ENCODE peak calls at places on chromosome 17, in nine cellular contexts. L is body of pancreas, N is prostate gland, J is GM23248, Q is HCT116, H is Peyer's patch, G is ovary, X is tibial artery, F is mammary epithelial cell. P is an unnamed sample. For H3K36me3, the result is how much of the 10 kb centered on the place peaks cover.

GRCh38 chr17:38575781-38576180 is 30.0 kb downstream of the SRCIN1 start:
- DNase-seq in L (no peak), N (no peak), J (peak), Q (no peak), H (no peak), G (no peak), X (no peak), F (peak), P (no peak)

GRCh38 chr17:1720856-1721386 is 3.6 kb upstream of the WDR81 start:
- DNase-seq in L (peak), N (peak), J (peak), Q (peak), H (peak), G (peak), X (peak), F (peak), P (no peak)

GRCh38 chr17:57976594-57976993 is 11.5 kb downstream of the VEZF1 start:
- DNase-seq in L (no peak), N (no peak), J (no peak), Q (no peak), H (no peak), G (no peak), X (no peak), F (no peak), P (no peak)

GRCh38 chr17:35073183-35073790 is 9.8 kb upstream of the RFFL start:
- DNase-seq in L (no peak), N (no peak), J (no peak), Q (no peak), H (no peak), G (no peak), X (no peak), F (peak), P (no peak)

GRCh38 chr17:3558603-3559269 is 1.1 kb upstream of the TRPV3 start:
- DNase-seq in L (peak), N (no peak), J (peak), Q (no peak), H (peak), G (no peak), X (no peak), F (peak), P (no peak)

GRCh38 chr17:27990100-27990499 is 52.4 kb upstream of the NLK start:
- DNase-seq in L (no peak), N (no peak), J (no peak), Q (no peak), H (no peak), G (no peak), X (no peak), F (no peak), P (no peak)

GRCh38 chr17:27089929-27090247 is 204.0 kb upstream of the WSB1 start:
- DNase-seq in L (no peak), N (no peak), J (no peak), Q (no peak), H (no peak), G (no peak), X (no peak), F (no peak), P (no peak)

GRCh38 chr17:14198013-14198412 is 38.6 kb downstream of the CDRT15 start:
- DNase-seq in L (peak), N (no peak), J (no peak), Q (no peak), H (no peak), G (no peak), X (no peak), F (no peak), P (no peak)

GRCh38 chr17:60792250-60792898 is 114.7 kb downstream of the BCAS3 start:
- DNase-seq in L (no peak), N (no peak), J (peak), Q (no peak), H (no peak), G (no peak), X (peak), F (no peak), P (peak)

GRCh38 chr17:1177099-1177996 is 2.4 kb downstream of the ABR start:
- DNase-seq in L (no peak), N (no peak), J (peak), Q (no peak), H (no peak), G (no peak), X (no peak), F (no peak), P (peak)

GRCh38 chr17:9090641-9091096 is 69.4 kb downstream of the NTN1 start:
- DNase-seq in L (no peak), N (no peak), J (peak), Q (no peak), H (no peak), G (no peak), X (peak), F (no peak), P (peak)

GRCh38 chr17:53628011-53628410 is 194.7 kb upstream of the KIF2B start:
- DNase-seq in L (no peak), N (no peak), J (peak), Q (no peak), H (no peak), G (no peak), X (no peak), F (peak), P (no peak)

GRCh38 chr17:78789663-78790181 is 7.6 kb upstream of the CYTH1 start:
- DNase-seq in L (peak), N (peak), J (peak), Q (no peak), H (peak), G (no peak), X (peak), F (no peak), P (no peak)

DNA sequence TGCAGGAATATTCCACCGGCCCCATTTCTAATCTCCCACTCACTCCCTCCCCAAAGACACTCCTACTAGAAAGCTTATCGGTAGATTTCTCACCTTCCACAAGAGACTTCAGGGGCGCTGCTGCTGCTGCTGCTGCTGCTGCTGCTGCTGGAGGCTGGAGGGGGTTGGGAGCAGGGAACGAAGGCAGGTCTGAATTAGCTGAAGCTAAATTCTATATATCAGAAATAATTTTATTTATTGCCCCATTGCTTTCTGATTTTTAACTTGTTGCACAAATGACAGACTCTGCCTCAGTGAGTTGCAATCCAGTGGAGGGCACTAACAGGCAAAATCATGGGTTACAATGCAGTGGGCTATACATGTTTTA is 25.8 kb upstream of the HLF start:
- DNase-seq in L (peak), N (no peak), J (peak), Q (no peak), H (no peak), G (no peak), X (no peak), F (no peak), P (peak)
- H3K4me3 ChIP-seq in L (peak), N (peak), J (peak), Q (peak), H (peak), G (peak), X (peak), F (peak), P (peak)

GRCh38 chr17:81918762-81919545 is 978 bp upstream of the SIRT7 start:
- DNase-seq in L (no peak), N (peak), J (no peak), Q (no peak), H (no peak), G (no peak), X (no peak), F (no peak), P (no peak)
- H3K36me3 ChIP-seq in L (under half), N (under half), J (under half), Q (half or more), H (under half), G (under half), X (under half), F (under half), P (half or more)

DNA sequence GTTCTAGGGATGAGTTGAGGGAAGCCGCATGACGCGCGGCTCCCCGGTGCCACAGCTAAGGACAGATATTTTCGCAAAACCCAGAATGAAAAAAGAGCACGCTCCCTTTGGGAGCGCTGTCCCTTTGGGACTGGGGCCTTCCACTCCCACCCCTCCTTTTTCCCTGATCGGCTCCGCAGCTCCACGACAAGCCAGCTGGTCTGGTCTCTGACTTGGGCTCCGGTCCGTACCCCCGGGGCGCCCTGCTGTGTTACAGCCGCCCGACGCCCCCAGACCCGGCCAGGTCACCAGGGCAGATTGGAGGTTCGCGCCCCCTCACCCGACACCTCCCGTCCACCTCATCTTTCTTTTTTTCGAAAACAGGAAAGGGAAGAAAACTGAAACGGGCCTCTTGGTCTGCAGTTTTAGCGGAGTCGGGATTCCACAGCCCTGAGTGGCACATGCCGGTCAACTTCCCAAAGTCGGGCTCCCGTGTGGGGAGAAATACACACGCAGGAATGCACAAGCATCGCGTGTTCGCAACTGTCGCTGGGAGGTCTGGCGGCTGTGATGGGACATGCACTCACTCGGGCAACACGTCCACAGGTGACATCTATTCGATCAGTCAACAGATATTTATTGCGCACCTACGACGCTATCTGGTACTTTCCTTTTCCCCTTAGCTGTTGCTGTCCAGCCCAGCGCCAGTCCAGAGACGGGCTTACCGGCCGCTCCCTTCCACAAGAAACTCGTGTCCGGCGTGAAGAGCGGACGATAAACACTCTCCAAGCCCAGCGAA is 3.9 kb upstream of the SOX9 start:
- DNase-seq in L (no peak), N (no peak), J (no peak), Q (no peak), H (no peak), G (no peak), X (no peak), F (peak), P (no peak)
- H3K4me3 ChIP-seq in L (no peak), N (no peak), J (peak), Q (no peak), H (no peak), G (no peak), X (peak), F (peak), P (no peak)

DNA sequence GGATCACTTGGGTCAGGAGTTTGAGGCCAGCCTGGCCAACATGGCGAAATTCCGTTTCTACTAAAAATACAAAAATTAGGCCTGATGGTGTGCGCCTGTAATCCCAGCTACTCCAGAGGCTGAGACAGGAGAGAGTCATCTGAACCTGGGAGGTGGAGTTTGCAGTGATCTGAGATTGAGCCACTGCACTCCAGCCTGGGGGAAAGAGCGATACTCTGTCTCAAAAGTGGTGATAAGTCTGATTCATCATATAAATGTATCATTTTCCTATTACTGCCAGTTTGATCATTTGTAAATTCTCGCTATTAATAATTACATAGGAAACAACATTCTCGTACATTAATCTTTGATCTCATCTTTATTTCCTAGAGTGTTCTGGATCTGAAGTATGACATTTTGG is 9.6 kb downstream of the RABEP1 start:
- DNase-seq in L (no peak), N (no peak), J (no peak), Q (no peak), H (no peak), G (no peak), X (no peak), F (no peak), P (no peak)
- H3K36me3 ChIP-seq in L (under half), N (under half), J (under half), Q (under half), H (under half), G (under half), X (under half), F (under half), P (under half)

DNA sequence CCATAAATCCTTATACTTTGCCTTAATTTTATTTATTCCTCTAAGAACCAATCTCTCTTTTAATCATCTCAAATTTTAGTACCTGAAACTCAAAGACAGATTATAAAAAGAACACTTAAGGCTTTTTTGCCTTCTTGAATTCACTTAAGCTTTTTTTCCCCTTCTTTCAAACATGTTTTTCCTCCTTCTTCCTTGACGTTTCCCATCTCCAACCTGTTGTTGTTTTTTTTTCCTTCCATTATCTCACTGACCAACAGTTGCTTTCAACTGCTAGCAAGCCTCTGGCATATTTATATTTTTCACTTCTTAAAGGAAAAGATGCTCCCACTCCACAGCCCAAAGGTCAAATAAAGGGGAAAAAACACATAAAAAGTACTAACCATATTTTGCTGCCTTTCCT is 32.2 kb downstream of the SPOP start:
- DNase-seq in L (no peak), N (no peak), J (no peak), Q (no peak), H (no peak), G (no peak), X (no peak), F (no peak), P (no peak)
- H3K4me3 ChIP-seq in L (no peak), N (no peak), J (no peak), Q (peak), H (no peak), G (no peak), X (peak), F (no peak), P (no peak)

DNA sequence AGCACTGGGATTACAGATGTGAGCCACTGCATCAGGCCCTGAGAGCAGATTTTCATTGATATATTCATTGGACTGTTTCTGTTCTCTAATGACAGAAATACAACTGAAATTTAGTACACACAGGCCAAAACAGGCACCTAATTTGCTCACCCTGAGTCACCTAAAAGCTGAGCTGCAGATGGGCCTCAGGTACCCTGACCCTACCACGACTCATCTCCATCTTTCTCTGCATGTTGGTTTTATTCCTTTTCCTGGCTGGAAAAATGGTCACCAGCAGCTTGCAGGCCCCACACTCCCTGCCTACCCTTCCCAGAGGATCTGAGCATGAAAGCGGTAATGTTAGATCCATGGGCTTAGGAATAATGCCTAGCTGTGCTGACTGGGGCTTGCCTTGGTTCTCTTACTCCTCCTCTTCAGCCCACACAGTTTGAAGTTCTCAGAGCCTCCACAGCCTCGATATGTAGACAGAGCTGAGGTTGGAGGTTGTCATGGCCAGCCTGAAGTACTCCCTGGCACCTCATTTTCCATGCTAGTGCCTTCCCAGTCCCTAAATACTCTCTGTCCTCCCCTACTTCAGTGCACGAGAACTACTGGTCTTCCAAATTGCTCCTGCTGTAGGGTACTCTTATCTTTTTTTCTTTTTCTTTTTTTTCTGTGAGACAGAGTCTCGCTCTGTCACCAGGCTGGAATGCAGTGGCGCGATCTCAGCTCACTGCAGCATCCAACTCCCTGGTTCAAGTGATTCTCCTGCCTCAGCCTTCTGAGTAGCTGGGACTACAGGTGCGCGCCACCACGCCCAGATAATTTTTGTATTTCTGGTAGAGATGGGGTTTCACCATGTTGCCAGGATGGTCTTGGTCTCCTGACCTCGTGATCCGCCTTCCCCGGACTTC is 51.1 kb downstream of the CENPV start:
- DNase-seq in L (no peak), N (no peak), J (peak), Q (no peak), H (no peak), G (no peak), X (no peak), F (peak), P (no peak)
- H3K36me3 ChIP-seq in L (under half), N (under half), J (under half), Q (under half), H (under half), G (under half), X (under half), F (under half), P (under half)

GRCh38 chr17:18157354-18157985 is 26.2 kb upstream of the ALKBH5 start:
- DNase-seq in L (no peak), N (no peak), J (no peak), Q (no peak), H (no peak), G (no peak), X (no peak), F (no peak), P (no peak)
- H3K4me3 ChIP-seq in L (no peak), N (no peak), J (no peak), Q (peak), H (peak), G (no peak), X (peak), F (no peak), P (no peak)

DNA sequence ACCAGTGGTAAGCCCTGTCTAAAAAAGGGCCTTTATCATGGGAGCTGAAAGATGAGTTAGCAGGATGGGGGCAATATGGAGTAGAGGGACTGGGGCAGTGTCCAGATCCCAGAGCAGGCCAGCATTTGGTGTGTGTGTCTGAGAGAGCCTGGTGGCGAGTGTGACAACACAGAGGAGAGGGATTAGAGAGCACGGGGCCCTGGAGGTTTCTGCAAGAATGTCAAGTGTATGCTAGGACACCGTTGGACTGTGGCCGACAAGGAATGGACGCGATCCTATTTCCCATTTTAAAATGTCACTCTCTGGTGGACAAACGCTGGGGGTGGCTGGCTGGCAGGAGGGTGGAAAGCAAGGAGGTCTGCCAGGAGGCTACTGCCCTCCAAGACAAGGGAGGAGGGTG is 12.4 kb downstream of the TAC4 start:
- DNase-seq in L (no peak), N (no peak), J (no peak), Q (no peak), H (no peak), G (no peak), X (no peak), F (no peak), P (no peak)
- H3K36me3 ChIP-seq in L (under half), N (under half), J (under half), Q (under half), H (under half), G (under half), X (under half), F (under half), P (under half)

DNA sequence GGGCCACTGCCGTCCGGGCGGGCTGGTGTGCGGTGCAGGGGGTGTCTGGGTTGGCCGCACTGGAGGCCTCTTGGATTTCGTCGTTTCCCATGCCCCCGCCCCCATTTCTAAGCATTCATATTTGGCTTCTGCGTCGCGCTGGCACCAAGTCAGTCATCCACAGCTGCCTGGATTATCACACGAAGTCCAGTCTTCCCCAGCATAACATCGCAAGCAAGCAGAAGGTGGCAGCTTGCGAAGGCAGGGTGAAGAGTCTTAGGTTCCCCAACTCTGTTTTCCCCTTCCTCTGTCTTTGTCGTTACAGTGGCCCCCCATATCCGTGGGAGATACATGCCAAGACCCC is 43.5 kb downstream of the ELAC2 start:
- DNase-seq in L (no peak), N (no peak), J (no peak), Q (no peak), H (no peak), G (no peak), X (no peak), F (no peak), P (no peak)
- H3K4me3 ChIP-seq in L (no peak), N (peak), J (peak), Q (no peak), H (peak), G (peak), X (peak), F (no peak), P (no peak)

GRCh38 chr17:44091200-44091997 is 20.9 kb downstream of the G6PC3 start:
- DNase-seq in L (no peak), N (no peak), J (no peak), Q (no peak), H (no peak), G (no peak), X (no peak), F (no peak), P (no peak)

GRCh38 chr17:44094701-44095387 is 24.3 kb downstream of the G6PC3 start:
- DNase-seq in L (no peak), N (no peak), J (no peak), Q (no peak), H (no peak), G (no peak), X (no peak), F (no peak), P (no peak)

GRCh38 chr17:44092051-44092450 is 21.5 kb downstream of the G6PC3 start:
- DNase-seq in L (no peak), N (no peak), J (no peak), Q (no peak), H (no peak), G (no peak), X (no peak), F (no peak), P (no peak)

GRCh38 chr17:44095388-44095646 is 24.8 kb downstream of the G6PC3 start:
- DNase-seq in L (no peak), N (no peak), J (no peak), Q (no peak), H (no peak), G (no peak), X (no peak), F (no peak), P (no peak)

GRCh38 chr17:44093231-44093900 is 22.8 kb downstream of the G6PC3 start:
- DNase-seq in L (no peak), N (no peak), J (no peak), Q (no peak), H (no peak), G (no peak), X (no peak), F (no peak), P (no peak)
- H3K36me3 ChIP-seq in L (under half), N (under half), J (under half), Q (under half), H (under half), G (under half), X (half or more), F (under half), P (under half)